ENCODE peak calls at places on chromosomes 7 and 10, in four cellular contexts. V is PC-3, Q is NB4, P is mammary epithelial cell. Z is an unnamed sample.

GRCh38 chr10:93357680-93358079 is 124.5 kb downstream of the MYOF start:
- DNase-seq in V (peak), Q (peak), P (peak), Z (peak)

GRCh38 chr7:15104411-15105092 is 202.0 kb upstream of the DGKB start:
- DNase-seq in V (no peak), Q (no peak), P (no peak), Z (no peak)

GRCh38 chr10:15168296-15168780 is at the start of gene NMT2:
- DNase-seq in V (peak), Q (peak), P (peak), Z (no peak)

GRCh38 chr10:102669206-102670064 is 25.2 kb downstream of the TRIM8 start:
- DNase-seq in V (peak), Q (no peak), P (peak), Z (no peak)

GRCh38 chr10:111072232-111072631 is 4.6 kb upstream of the ADRA2A start:
- DNase-seq in V (no peak), Q (no peak), P (no peak), Z (no peak)

GRCh38 chr10:122363311-122363710 is 11.2 kb upstream of the PLEKHA1 start:
- DNase-seq in V (no peak), Q (no peak), P (peak), Z (no peak)

GRCh38 chr7:150716368-150716767 is at the start of gene GIMAP1:
- DNase-seq in V (no peak), Q (peak), P (no peak), Z (peak)

GRCh38 chr10:95880704-95881103 is 27.1 kb upstream of the CC2D2B start:
- DNase-seq in V (no peak), Q (no peak), P (no peak), Z (peak)

GRCh38 chr7:66083677-66084076 is 8.1 kb downstream of the ASL start:
- DNase-seq in V (no peak), Q (no peak), P (no peak), Z (no peak)

GRCh38 chr10:59830601-59831259 is 75.6 kb downstream of the CCDC6 start:
- DNase-seq in V (peak), Q (peak), P (peak), Z (peak)

GRCh38 chr10:99343262-99343661 is 14.1 kb downstream of the CNNM1 start:
- DNase-seq in V (no peak), Q (no peak), P (no peak), Z (no peak)

GRCh38 chr7:43363429-43363894 is 219.4 kb upstream of the STK17A start:
- DNase-seq in V (no peak), Q (no peak), P (no peak), Z (no peak)

GRCh38 chr7:88546808-88547207 is 212.7 kb upstream of the ZNF804B start:
- DNase-seq in V (peak), Q (peak), P (peak), Z (peak)

GRCh38 chr10:63133787-63134557 is 844 bp downstream of the NRBF2 start:
- DNase-seq in V (peak), Q (peak), P (peak), Z (peak)

GRCh38 chr10:132257271-132257670 is 50.5 kb downstream of the STK32C start:
- DNase-seq in V (peak), Q (peak), P (peak), Z (no peak)

GRCh38 chr10:96832721-96833219 is 672 bp downstream of the LCOR start:
- DNase-seq in V (peak), Q (peak), P (peak), Z (peak)

GRCh38 chr7:118949031-118949430 is 724.5 kb downstream of the ANKRD7 start:
- DNase-seq in V (peak), Q (no peak), P (peak), Z (no peak)

GRCh38 chr7:132489776-132490237 is 86.5 kb downstream of the PLXNA4 start:
- DNase-seq in V (no peak), Q (no peak), P (no peak), Z (no peak)

GRCh38 chr7:106864298-106865081 is 592 bp upstream of the PIK3CG start:
- DNase-seq in V (no peak), Q (peak), P (no peak), Z (peak)

GRCh38 chr7:87600130-87601124 is at the start of gene ABCB1:
- DNase-seq in V (no peak), Q (no peak), P (peak), Z (peak)

GRCh38 chr7:6250364-6250833 is 22.0 kb downstream of the CYTH3 start:
- DNase-seq in V (no peak), Q (no peak), P (peak), Z (peak)

GRCh38 chr10:69639291-69640195 is 9.5 kb downstream of the FAM241B start:
- DNase-seq in V (peak), Q (peak), P (peak), Z (peak)

GRCh38 chr7:867001-867405 is 9.4 kb upstream of the GET4 start:
- DNase-seq in V (no peak), Q (no peak), P (no peak), Z (no peak)
- H3K4me3 ChIP-seq in V (no peak), Q (no peak), P (no peak), Z (no peak)

GRCh38 chr7:149714081-149714909 is 59.1 kb downstream of the ZNF467 start:
- DNase-seq in V (peak), Q (peak), P (peak), Z (peak)

GRCh38 chr7:149716007-149716931 is 57.1 kb downstream of the ZNF467 start:
- DNase-seq in V (no peak), Q (no peak), P (peak), Z (no peak)

GRCh38 chr7:149716932-149717307 is 56.5 kb downstream of the ZNF467 start:
- DNase-seq in V (no peak), Q (no peak), P (peak), Z (no peak)

GRCh38 chr7:149714910-149715471 is 58.4 kb downstream of the ZNF467 start:
- DNase-seq in V (peak), Q (no peak), P (peak), Z (no peak)

GRCh38 chr7:149715476-149715875 is 57.9 kb downstream of the ZNF467 start:
- DNase-seq in V (no peak), Q (no peak), P (no peak), Z (no peak)
- H3K4me3 ChIP-seq in V (peak), Q (peak), P (peak), Z (peak)

DNA sequence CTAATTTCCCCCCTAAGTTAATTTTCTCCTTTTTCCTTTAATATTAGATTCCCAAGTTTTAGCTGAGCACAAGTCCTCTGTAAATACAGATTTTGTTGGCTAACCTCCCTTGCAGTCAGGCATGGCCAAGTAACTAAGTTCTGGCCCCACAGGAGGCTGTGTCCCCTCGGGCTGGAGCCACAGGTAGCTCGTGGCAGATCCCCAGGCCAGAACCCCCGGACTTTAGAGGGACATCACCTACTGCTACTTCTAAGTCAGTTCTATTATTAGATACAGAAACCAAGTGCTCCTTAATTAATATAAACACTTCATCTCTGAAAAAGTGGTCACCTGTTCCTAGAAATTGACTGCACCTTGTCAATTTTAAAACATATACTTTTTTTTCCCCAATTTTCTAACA is 46.1 kb upstream of the NCAPG2 start:
- DNase-seq in V (no peak), Q (no peak), P (no peak), Z (no peak)
- H3K4me3 ChIP-seq in V (no peak), Q (no peak), P (no peak), Z (no peak)

GRCh38 chr10:130652964-130653578 is 516.9 kb downstream of the GLRX3 start:
- DNase-seq in V (no peak), Q (no peak), P (no peak), Z (no peak)
- H3K4me3 ChIP-seq in V (no peak), Q (no peak), P (no peak), Z (no peak)

GRCh38 chr10:26854524-26854923 is 6.2 kb downstream of the ABI1 start:
- DNase-seq in V (no peak), Q (no peak), P (no peak), Z (no peak)
- H3K4me3 ChIP-seq in V (no peak), Q (no peak), P (no peak), Z (no peak)

GRCh38 chr10:130423455-130424305 is 287.5 kb downstream of the GLRX3 start:
- DNase-seq in V (no peak), Q (no peak), P (no peak), Z (no peak)

GRCh38 chr10:130424418-130424817 is 288.2 kb downstream of the GLRX3 start:
- DNase-seq in V (no peak), Q (no peak), P (no peak), Z (no peak)

GRCh38 chr10:130418731-130419130 is 282.5 kb downstream of the GLRX3 start:
- DNase-seq in V (no peak), Q (no peak), P (no peak), Z (no peak)

GRCh38 chr10:130422366-130423324 is 286.5 kb downstream of the GLRX3 start:
- DNase-seq in V (no peak), Q (peak), P (no peak), Z (no peak)

GRCh38 chr10:130421909-130422308 is 285.7 kb downstream of the GLRX3 start:
- DNase-seq in V (no peak), Q (no peak), P (no peak), Z (no peak)
- H3K4me3 ChIP-seq in V (no peak), Q (no peak), P (no peak), Z (no peak)

DNA sequence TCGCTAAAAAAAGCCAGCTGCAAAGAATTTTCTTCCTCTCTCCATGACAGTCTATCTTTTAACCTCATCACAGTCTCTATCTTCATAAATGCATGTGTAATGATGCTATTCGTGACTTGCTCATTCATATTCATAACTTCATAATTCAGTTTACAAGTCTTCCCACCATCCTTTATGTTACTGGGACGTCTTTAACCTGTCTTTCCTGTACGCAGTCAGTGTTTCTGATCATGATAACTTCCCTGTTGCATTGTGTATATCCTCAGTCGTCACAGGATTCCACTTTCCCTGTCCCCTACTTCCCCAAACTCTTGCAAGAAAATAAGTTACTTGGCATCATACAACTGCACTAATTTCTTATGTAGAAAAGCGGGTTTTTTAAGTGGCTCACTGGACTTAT is 165.6 kb upstream of the ASAH2 start:
- DNase-seq in V (no peak), Q (no peak), P (no peak), Z (peak)
- H3K4me3 ChIP-seq in V (no peak), Q (no peak), P (no peak), Z (peak)

GRCh38 chr7:3063016-3063753 is 19.5 kb upstream of the CARD11 start:
- DNase-seq in V (peak), Q (no peak), P (no peak), Z (peak)
- H3K4me3 ChIP-seq in V (no peak), Q (no peak), P (no peak), Z (no peak)

DNA sequence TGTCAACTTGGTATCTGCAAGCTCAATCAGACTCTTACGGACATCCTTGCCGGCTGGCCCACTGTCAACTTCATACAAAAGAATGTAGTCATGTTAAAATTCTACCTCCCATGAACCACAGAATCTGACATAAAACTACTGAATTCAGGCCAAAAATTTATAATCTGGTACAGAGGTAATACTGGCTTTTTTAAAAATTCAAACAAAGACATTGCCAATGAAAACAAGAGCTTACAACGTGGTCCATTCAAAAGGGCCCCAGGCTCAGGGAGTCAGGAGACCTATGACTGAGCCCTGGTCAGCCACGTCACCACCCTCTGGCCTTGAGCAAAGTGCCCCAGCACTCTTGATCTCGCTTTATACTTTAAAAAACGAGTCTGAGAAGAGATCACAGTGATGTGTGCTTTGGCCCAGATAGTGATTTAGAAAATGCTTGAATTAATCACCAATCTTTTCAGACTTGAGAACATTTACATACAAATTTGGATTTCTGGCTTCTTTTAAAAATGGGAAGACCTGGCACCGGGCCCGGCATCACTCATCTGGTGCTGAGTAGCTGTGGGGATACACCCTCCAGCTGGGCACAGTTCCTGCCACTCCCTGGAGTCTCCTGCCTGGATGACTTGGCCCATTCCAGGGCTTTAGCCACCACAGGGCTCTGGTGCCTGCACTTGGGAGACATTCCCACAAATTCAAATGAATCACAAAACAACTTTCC is 94.1 kb downstream of the PIP4K2A start:
- DNase-seq in V (peak), Q (no peak), P (peak), Z (peak)
- H3K4me3 ChIP-seq in V (peak), Q (no peak), P (no peak), Z (no peak)

Z was measured in GM12865.